ENCODE peak calls at places on chromosomes 13 and 19, in four cellular contexts. M is left lung, J is GM23338, P is left ventricle myocardium inferior. I is an unnamed sample. For H3K4me1, the result is how much of the 10 kb centered on the place peaks cover.

GRCh38 chr13:27360562-27360961 is 63.9 kb upstream of the GTF3A start:
- DNase-seq in J (no peak), P (no peak), M (no peak), I (no peak)

GRCh38 chr13:105907319-105908019 is 628.0 kb downstream of the EFNB2 start:
- DNase-seq in M (no peak), J (no peak), P (no peak), I (no peak)

GRCh38 chr13:24506698-24507335 is 5.8 kb downstream of the PARP4 start:
- DNase-seq in M (peak), P (no peak), J (peak), I (no peak)

GRCh38 chr13:24228852-24229458 is 68.4 kb downstream of the SPATA13 start:
- DNase-seq in P (no peak), M (no peak), J (peak), I (no peak)

GRCh38 chr13:46595918-46596315 is 42.9 kb downstream of the LRCH1 start:
- DNase-seq in J (no peak), P (no peak), M (no peak), I (no peak)

GRCh38 chr19:19539738-19540703 is 2.0 kb downstream of the CILP2 start:
- DNase-seq in J (peak), P (peak), M (peak), I (no peak)

GRCh38 chr19:52660981-52661380 is 22.8 kb upstream of the ZNF83 start:
- DNase-seq in M (no peak), P (no peak), J (no peak), I (no peak)

GRCh38 chr13:99658266-99658991 is 157.2 kb downstream of the TM9SF2 start:
- DNase-seq in P (peak), M (peak), J (peak), I (no peak)

GRCh38 chr13:50831510-50831909 is 12.0 kb downstream of the DLEU7 start:
- DNase-seq in J (no peak), P (no peak), M (no peak), I (no peak)

GRCh38 chr13:106118996-106119395 is 416.5 kb downstream of the EFNB2 start:
- DNase-seq in J (no peak), P (no peak), M (no peak), I (no peak)

GRCh38 chr19:811511-812048 is 10.2 kb downstream of the PLPPR3 start:
- DNase-seq in M (no peak), J (peak), P (no peak), I (no peak)

GRCh38 chr13:39942901-39943273 is 287.4 kb downstream of the COG6 start:
- DNase-seq in M (peak), P (peak), J (peak), I (no peak)

GRCh38 chr13:75217949-75218348 is 264.0 kb downstream of the TBC1D4 start:
- DNase-seq in J (no peak), M (no peak), P (no peak), I (no peak)

GRCh38 chr19:44346556-44346955 is 9.9 kb downstream of the ZNF112 start:
- DNase-seq in P (no peak), M (no peak), J (no peak), I (no peak)

GRCh38 chr19:31223805-31224534 is 125.3 kb downstream of the TSHZ3 start:
- DNase-seq in P (no peak), M (no peak), J (no peak), I (no peak)

DNA sequence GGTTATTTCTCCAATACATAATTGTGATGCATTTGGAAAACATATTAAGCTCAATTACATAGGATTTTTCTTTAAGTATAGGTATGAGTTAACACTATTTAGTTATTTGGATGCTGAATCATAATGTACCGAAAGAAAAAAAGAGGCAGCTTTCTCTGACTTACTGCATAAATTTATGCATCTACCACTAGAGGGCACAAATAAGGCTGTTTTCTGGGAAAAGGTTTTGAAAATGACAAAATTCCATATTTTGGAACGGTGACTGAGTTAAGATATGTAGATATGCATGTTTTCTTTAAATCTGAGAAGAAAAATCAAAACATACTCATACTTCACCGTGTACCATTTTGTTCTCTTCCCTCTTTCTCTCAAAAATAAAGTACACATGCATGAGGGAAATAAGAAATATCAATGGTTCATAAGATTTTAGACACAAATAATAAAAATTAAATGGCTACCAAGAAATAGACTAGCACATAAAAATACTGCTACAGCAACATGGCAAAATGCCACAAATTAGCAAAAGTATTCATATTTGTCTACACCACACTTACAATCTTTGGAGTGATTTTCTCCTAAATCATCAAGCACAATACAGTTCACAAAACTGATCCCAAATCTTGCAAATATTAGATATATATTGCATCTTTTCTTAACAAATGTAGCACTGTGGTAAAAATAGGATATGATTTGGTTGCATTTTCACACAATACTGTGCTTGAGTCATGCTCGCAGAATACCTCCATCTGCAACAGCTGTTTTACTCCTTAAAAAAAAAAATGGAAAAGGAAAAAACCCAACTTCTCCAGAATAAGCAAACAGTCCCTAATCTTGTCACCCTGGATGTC is 260.0 kb downstream of the FGF14 start:
- DNase-seq in M (no peak), P (no peak), J (peak), I (no peak)
- TF ChIP-seq CTCF in M (peak), P (peak), J (peak), I (peak)

GRCh38 chr19:1904385-1905070 is 671 bp upstream of the ADAT3 start:
- DNase-seq in P (no peak), M (no peak), J (peak), I (no peak)
- H3K4me1 ChIP-seq in P (under half), M (under half), J (under half), I (under half)

DNA sequence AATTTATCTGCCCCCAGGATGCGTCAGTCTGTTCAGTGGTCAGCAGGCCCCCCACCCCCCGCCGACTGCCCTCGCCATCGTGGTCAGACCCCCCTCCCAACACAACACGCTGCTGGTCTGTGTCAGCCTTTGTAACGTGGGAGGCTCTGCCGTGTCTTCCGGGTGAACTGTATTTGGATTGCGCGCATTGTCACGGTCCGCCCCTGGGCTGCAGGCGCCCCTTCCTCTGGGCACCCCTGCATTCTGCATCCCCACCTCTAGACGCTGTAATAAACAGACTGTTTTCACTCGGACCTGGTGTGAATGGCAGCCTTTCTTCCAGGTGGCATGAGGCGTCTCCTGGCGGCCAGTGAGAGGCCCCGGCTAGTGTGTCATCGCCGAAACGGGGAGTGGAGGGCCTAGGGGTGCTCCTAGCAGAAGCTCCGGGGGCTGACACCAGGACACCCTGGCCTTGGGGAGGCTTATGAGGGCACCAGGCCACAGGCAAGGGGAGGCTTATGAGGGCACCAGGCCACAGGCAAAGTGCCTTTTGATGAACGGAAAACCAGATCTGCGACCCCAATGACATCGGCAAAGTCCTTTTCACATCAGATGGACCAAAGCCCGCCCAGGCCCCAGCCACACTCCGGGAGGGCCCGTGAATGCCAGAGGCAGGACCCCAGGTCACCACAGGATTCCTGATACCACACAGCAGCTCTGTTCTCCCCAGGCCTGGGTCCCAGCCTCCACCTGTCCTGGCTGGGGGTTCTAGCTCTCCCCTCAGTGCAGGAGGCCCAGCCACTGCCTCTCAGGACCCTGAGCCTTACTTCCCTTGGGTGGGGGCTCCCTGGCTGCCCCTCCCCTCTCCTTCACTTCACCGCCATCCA is 3.6 kb downstream of the PLEKHJ1 start:
- DNase-seq in P (no peak), J (no peak), M (no peak), I (no peak)
- H3K27ac ChIP-seq in P (no peak), J (peak), M (no peak), I (no peak)

GRCh38 chr19:3178973-3179738 is 587 bp downstream of the S1PR4 start:
- DNase-seq in J (no peak), M (peak), P (no peak), I (no peak)

GRCh38 chr19:3179739-3180293 is 1.2 kb downstream of the S1PR4 start:
- DNase-seq in J (no peak), M (peak), P (no peak), I (no peak)

GRCh38 chr19:3176715-3177501 is 1.7 kb upstream of the S1PR4 start:
- DNase-seq in P (no peak), J (no peak), M (peak), I (no peak)

GRCh38 chr19:3175761-3176714 is 2.5 kb upstream of the S1PR4 start:
- DNase-seq in P (no peak), J (no peak), M (peak), I (no peak)

GRCh38 chr19:3178377-3178972 is at the start of gene S1PR4:
- DNase-seq in M (peak), J (no peak), P (no peak), I (no peak)
- TF ChIP-seq CTCF in M (no peak), J (no peak), P (no peak), I (no peak)

GRCh38 chr19:38730731-38731589 is 13.3 kb downstream of the CAPN12 start:
- DNase-seq in P (no peak), J (no peak), M (peak), I (no peak)
- H3K4me1 ChIP-seq in P (half or more), J (under half), M (under half), I (under half)

DNA sequence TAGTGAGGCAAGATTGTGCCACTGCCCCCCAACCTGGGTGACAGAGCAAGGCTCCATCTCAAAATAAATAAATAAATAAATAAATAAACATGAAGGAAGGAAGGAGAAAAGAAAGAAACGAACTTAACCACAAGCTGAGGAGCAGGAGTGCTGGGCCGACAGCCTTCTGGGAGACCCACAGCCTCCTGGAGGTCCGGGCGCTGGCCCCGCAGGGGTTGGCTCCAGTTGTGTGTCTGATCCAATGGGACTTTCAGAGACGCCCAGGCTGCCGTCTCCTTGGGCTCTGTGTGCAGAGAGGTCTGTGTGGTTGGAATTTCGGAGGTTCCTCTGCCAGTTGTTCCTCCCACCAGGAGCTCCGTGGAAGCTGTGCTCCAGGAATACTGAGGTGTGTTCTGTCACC is 36.0 kb upstream of the MCF2L start:
- DNase-seq in M (no peak), P (no peak), J (no peak), I (no peak)
- H3K27ac ChIP-seq in M (no peak), P (no peak), J (no peak), I (no peak)

GRCh38 chr19:41699968-41700323 is 8.5 kb upstream of the CEACAM5 start:
- DNase-seq in P (no peak), J (no peak), M (no peak), I (no peak)

GRCh38 chr19:41700381-41701195 is 7.8 kb upstream of the CEACAM5 start:
- DNase-seq in P (no peak), J (no peak), M (no peak), I (no peak)

GRCh38 chr19:41702208-41702651 is 6.2 kb upstream of the CEACAM5 start:
- DNase-seq in J (no peak), P (no peak), M (no peak), I (no peak)

GRCh38 chr19:41699231-41699967 is 9.0 kb upstream of the CEACAM5 start:
- DNase-seq in J (no peak), P (no peak), M (no peak), I (no peak)

GRCh38 chr19:41701401-41702075 is 6.9 kb upstream of the CEACAM5 start:
- DNase-seq in M (no peak), J (peak), P (no peak), I (no peak)
- TF ChIP-seq CTCF in M (no peak), J (peak), P (no peak), I (no peak)

GRCh38 chr13:40984670-40985366 is 34.3 kb downstream of the ELF1 start:
- DNase-seq in J (no peak), M (no peak), P (no peak), I (no peak)

GRCh38 chr13:40985596-40986327 is 33.4 kb downstream of the ELF1 start:
- DNase-seq in P (no peak), M (no peak), J (no peak), I (no peak)

GRCh38 chr13:40983725-40984669 is 35.1 kb downstream of the ELF1 start:
- DNase-seq in M (no peak), P (no peak), J (no peak), I (no peak)

GRCh38 chr13:40987606-40988280 is 31.4 kb downstream of the ELF1 start:
- DNase-seq in J (no peak), M (no peak), P (no peak), I (no peak)

GRCh38 chr13:40986328-40986856 is 32.7 kb downstream of the ELF1 start:
- DNase-seq in M (no peak), P (no peak), J (no peak), I (no peak)
- H3K4me1 ChIP-seq in M (under half), P (half or more), J (under half), I (under half)

I was measured in thoracic aorta.